ENCODE peak calls at places on chromosomes 2 and 18, in four cellular contexts. G is Calu3, B is cardiac fibroblast, E is AG10803. A is an unnamed sample.

GRCh38 chr2:105596522-105596921 is 148.2 kb upstream of the NCK2 start:
- DNase-seq in B (no peak), G (no peak), E (no peak), A (no peak)

GRCh38 chr2:107128381-107128780 is 242.4 kb upstream of the ST6GAL2 start:
- DNase-seq in E (no peak), B (no peak), G (no peak), A (no peak)

GRCh38 chr18:46555213-46555612 is 101.8 kb downstream of the LOXHD1 start:
- DNase-seq in G (no peak), E (no peak), B (no peak), A (no peak)

GRCh38 chr2:75800456-75800855 is 89.7 kb upstream of the GCFC2 start:
- DNase-seq in E (no peak), B (no peak), G (no peak), A (no peak)

GRCh38 chr2:33022989-33023731 is 76.4 kb downstream of the LTBP1 start:
- DNase-seq in E (peak), B (peak), G (peak), A (no peak)

GRCh38 chr2:136767030-136767429 is 1.7 kb downstream of the THSD7B start:
- DNase-seq in E (no peak), G (no peak), B (no peak), A (no peak)

GRCh38 chr2:40431600-40431955 is 20.3 kb downstream of the SLC8A1 start:
- DNase-seq in G (no peak), E (peak), B (peak), A (no peak)

GRCh38 chr2:174180165-174180724 is 68.1 kb downstream of the OLA1 start:
- DNase-seq in G (no peak), B (peak), E (peak), A (no peak)

GRCh38 chr2:22843919-22844537 is 541.0 kb upstream of the KLHL29 start:
- DNase-seq in E (no peak), G (no peak), B (no peak), A (no peak)

GRCh38 chr2:175854149-175854548 is 147.9 kb downstream of the LNPK start:
- DNase-seq in B (no peak), G (no peak), E (no peak), A (no peak)

GRCh38 chr2:46411245-46411641 is 68.1 kb upstream of the TMEM247 start:
- DNase-seq in G (peak), B (no peak), E (no peak), A (no peak)

GRCh38 chr2:96427917-96428316 is 77.2 kb downstream of the NEURL3 start:
- DNase-seq in G (peak), E (peak), B (peak), A (no peak)

GRCh38 chr18:56112013-56112749 is 524.2 kb upstream of the TCF4 start:
- DNase-seq in G (no peak), B (peak), E (no peak), A (no peak)

GRCh38 chr2:235357881-235358280 is 136.0 kb upstream of the AGAP1 start:
- DNase-seq in G (no peak), E (no peak), B (no peak), A (no peak)

GRCh38 chr18:33210575-33211189 is 229.8 kb downstream of the CCDC178 start:
- DNase-seq in E (peak), B (peak), G (peak), A (no peak)

GRCh38 chr2:237692601-237693079 is 65.3 kb downstream of the LRRFIP1 start:
- DNase-seq in E (no peak), G (peak), B (peak), A (no peak)

GRCh38 chr2:234102112-234102511 is 51.6 kb downstream of the SPP2 start:
- DNase-seq in E (no peak), G (peak), B (no peak), A (no peak)

GRCh38 chr18:64720781-64721464 is 572.0 kb upstream of the LINC00305 start:
- DNase-seq in G (no peak), B (no peak), E (no peak), A (no peak)

GRCh38 chr2:11977766-11978524 is 231.5 kb downstream of the LPIN1 start:
- DNase-seq in G (no peak), E (no peak), B (no peak), A (no peak)

GRCh38 chr2:121242175-121242875 is 42.7 kb downstream of the TFCP2L1 start:
- DNase-seq in E (no peak), G (no peak), B (no peak), A (no peak)

GRCh38 chr2:205405194-205405593 is 277.1 kb upstream of the NRP2 start:
- DNase-seq in G (no peak), E (no peak), B (peak), A (no peak)

GRCh38 chr18:21599585-21600525 is 649 bp downstream of the ESCO1 start:
- DNase-seq in E (peak), G (peak), B (peak), A (peak)

GRCh38 chr2:222381556-222381955 is 42.8 kb upstream of the SGPP2 start:
- DNase-seq in B (no peak), E (no peak), G (no peak), A (no peak)

GRCh38 chr2:241641631-241642030 is 4.1 kb downstream of the ATG4B start:
- DNase-seq in E (no peak), B (no peak), G (no peak), A (no peak)
- TF ChIP-seq CTCF in E (no peak), B (no peak), G (no peak), A (no peak)

DNA sequence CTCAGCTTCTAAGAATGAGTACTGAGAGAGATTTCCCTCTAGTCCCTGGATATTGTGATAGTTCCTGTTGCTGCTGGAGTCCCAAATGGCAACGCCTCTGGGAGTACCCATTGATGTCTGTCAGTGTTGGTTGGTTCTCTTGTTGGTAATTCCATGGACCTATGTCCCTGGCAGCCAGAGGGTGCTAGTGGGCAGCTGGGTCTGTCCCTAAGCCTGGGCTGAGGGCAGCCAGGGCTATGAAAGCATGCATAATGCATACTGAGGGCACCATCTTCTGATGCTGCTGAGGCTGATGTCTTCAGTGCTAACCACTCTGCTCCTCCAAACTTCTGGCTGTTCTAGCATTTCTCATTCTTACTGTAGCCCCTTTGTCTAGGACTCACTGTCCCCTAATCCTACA is 35.9 kb downstream of the NABP1 start:
- DNase-seq in B (no peak), E (no peak), G (peak), A (no peak)
- TF ChIP-seq CTCF in B (no peak), E (no peak), G (peak), A (no peak)

GRCh38 chr2:124325667-124326425 is 300.8 kb downstream of the CNTNAP5 start:
- DNase-seq in E (no peak), B (peak), G (no peak), A (no peak)
- TF ChIP-seq CTCF in E (no peak), B (peak), G (no peak), A (peak)

GRCh38 chr18:25592804-25593360 is 240.9 kb upstream of the ZNF521 start:
- DNase-seq in G (no peak), B (no peak), E (no peak), A (no peak)
- TF ChIP-seq CTCF in G (no peak), B (no peak), E (no peak), A (no peak)

GRCh38 chr2:122748552-122749011 is 993.1 kb downstream of the TSN start:
- DNase-seq in B (peak), G (peak), E (peak), A (no peak)
- TF ChIP-seq CTCF in B (no peak), G (no peak), E (peak), A (no peak)

GRCh38 chr2:229133155-229133772 is 137.8 kb downstream of the PID1 start:
- DNase-seq in G (peak), E (peak), B (peak), A (no peak)
- TF ChIP-seq CTCF in G (peak), E (peak), B (peak), A (no peak)

DNA sequence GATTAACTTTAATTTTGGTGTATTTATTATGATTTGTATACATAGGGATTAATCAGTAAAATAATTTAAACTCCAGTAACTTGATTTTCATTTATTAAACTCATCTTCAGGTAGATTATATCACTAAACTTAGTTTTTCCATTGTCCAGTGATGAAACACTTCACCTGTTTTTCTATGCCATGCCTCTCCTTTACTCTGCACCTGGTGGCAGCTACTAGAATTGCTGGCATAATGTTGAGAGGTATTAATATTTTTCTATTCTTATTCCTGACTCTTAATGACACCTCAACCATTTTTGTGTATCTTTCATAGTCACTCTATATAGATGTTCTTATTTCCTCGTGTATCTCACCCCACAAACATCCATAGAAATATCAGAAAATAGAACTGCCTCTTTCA is 940.3 kb upstream of the CRIM1 start:
- DNase-seq in E (no peak), B (no peak), G (no peak), A (no peak)
- TF ChIP-seq CTCF in E (no peak), B (no peak), G (no peak), A (peak)

DNA sequence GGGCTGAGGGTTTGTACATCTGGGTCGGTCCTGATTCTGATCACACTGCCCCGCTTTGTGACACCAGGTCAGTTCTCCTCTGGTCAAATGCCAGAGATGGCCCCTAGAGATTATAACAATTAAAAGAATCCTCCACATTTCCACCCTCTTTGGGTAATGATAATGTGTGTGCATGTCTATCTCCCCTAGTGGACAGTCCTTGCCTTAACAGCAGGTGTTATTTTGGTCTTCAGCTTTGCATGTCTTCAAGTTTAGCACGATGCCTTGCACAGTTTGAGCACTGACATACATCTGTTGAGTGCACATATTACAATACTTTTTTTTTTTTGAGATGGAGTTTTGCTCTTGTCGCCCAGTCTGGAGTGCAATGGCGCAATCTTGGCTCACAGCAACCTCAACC is 25.7 kb upstream of the COX7A2L start:
- DNase-seq in G (no peak), B (peak), E (no peak), A (no peak)
- TF ChIP-seq CTCF in G (no peak), B (peak), E (peak), A (peak)

A was measured in mesothelial cell of epicardium.